ENCODE peak calls at places on chromosomes 11 and 22, in six cellular contexts. C is tibial nerve, M is neural progenitor cell, A is mucosa of descending colon, W is Caco-2, T is AG04450. F is an unnamed sample.

GRCh38 chr22:32237021-32237420 is 18.1 kb downstream of the SLC5A4 start:
- DNase-seq in C (no peak), M (no peak), A (no peak), W (no peak), T (no peak), F (no peak)

GRCh38 chr11:8356731-8357504 is 93.2 kb upstream of the LMO1 start:
- DNase-seq in C (peak), M (peak), A (no peak), W (no peak), T (no peak), F (no peak)

GRCh38 chr11:20647976-20648565 is 21.3 kb upstream of the NELL1 start:
- DNase-seq in C (peak), M (peak), A (no peak), W (peak), T (peak), F (peak)

GRCh38 chr11:10326080-10326964 is 21.4 kb downstream of the ADM start:
- DNase-seq in C (no peak), M (no peak), A (peak), W (peak), T (no peak), F (no peak)

GRCh38 chr22:32850591-32851517 is 49.3 kb downstream of the TIMP3 start:
- DNase-seq in C (peak), M (no peak), A (peak), W (no peak), T (no peak), F (no peak)

GRCh38 chr11:43947003-43947500 is 4.6 kb downstream of the C11orf96 start:
- DNase-seq in C (no peak), M (peak), A (no peak), W (peak), T (no peak), F (no peak)

GRCh38 chr11:13040969-13041561 is 31.9 kb downstream of the RASSF10 start:
- DNase-seq in C (no peak), M (no peak), A (no peak), W (no peak), T (no peak), F (no peak)

GRCh38 chr11:31806944-31807790 is 4.0 kb downstream of the PAX6 start:
- DNase-seq in C (peak), M (peak), A (no peak), W (no peak), T (no peak), F (no peak)

GRCh38 chr22:49372111-49372529 is 455.6 kb downstream of the BRD1 start:
- DNase-seq in C (peak), M (no peak), A (peak), W (no peak), T (no peak), F (no peak)

GRCh38 chr22:27719033-27719341 is 82.6 kb downstream of the MN1 start:
- DNase-seq in C (no peak), M (no peak), A (no peak), W (no peak), T (no peak), F (no peak)

GRCh38 chr11:72426758-72427157 is 7.6 kb downstream of the CLPB start:
- DNase-seq in C (no peak), M (no peak), A (no peak), W (no peak), T (no peak), F (no peak)

GRCh38 chr11:97862021-97862420 is 1158.7 kb upstream of the CNTN5 start:
- DNase-seq in C (no peak), M (no peak), A (no peak), W (no peak), T (no peak), F (no peak)

GRCh38 chr22:24810043-24810749 is 4.2 kb downstream of the SGSM1 start:
- DNase-seq in C (no peak), M (peak), A (no peak), W (no peak), T (no peak), F (no peak)

GRCh38 chr22:41826430-41827383 is 6.2 kb upstream of the SREBF2 start:
- DNase-seq in C (no peak), M (no peak), A (peak), W (no peak), T (no peak), F (no peak)

GRCh38 chr11:128521697-128522062 is 65.7 kb downstream of the ETS1 start:
- DNase-seq in C (no peak), M (peak), A (peak), W (peak), T (no peak), F (no peak)

GRCh38 chr11:16853266-16853665 is 114.8 kb downstream of the C11orf58 start:
- DNase-seq in C (no peak), M (no peak), A (no peak), W (no peak), T (no peak), F (no peak)

GRCh38 chr22:19352217-19352616 is 60.7 kb upstream of the CLTCL1 start:
- DNase-seq in C (no peak), M (no peak), A (no peak), W (no peak), T (no peak), F (no peak)

GRCh38 chr11:128926000-128926399 is 16.7 kb downstream of the TP53AIP1 start:
- DNase-seq in C (no peak), M (no peak), A (no peak), W (no peak), T (no peak), F (no peak)

GRCh38 chr22:26846645-26847044 is 189.3 kb downstream of the MIAT start:
- DNase-seq in C (no peak), M (no peak), A (no peak), W (no peak), T (no peak), F (no peak)

GRCh38 chr11:94494200-94494545 is 389 bp downstream of the ANKRD49 start:
- DNase-seq in C (no peak), M (peak), A (no peak), W (no peak), T (no peak), F (no peak)

GRCh38 chr11:94201004-94201465 is 72.4 kb downstream of the PANX1 start:
- DNase-seq in C (no peak), M (no peak), A (no peak), W (peak), T (peak), F (peak)

GRCh38 chr11:34002420-34002819 is 49.1 kb upstream of the CAPRIN1 start:
- DNase-seq in C (no peak), M (no peak), A (peak), W (peak), T (no peak), F (no peak)

GRCh38 chr11:125756050-125756449 is 10.0 kb downstream of the PATE1 start:
- DNase-seq in C (no peak), M (no peak), A (no peak), W (no peak), T (no peak), F (no peak)

GRCh38 chr22:38110863-38111852 is 674 bp upstream of the BAIAP2L2 start:
- DNase-seq in C (no peak), M (peak), A (peak), W (peak), T (no peak), F (no peak)

GRCh38 chr11:18368236-18368635 is 26.1 kb upstream of the LDHA start:
- DNase-seq in C (no peak), M (no peak), A (no peak), W (no peak), T (no peak), F (no peak)

GRCh38 chr11:9936754-9937153 is 272.9 kb downstream of the SWAP70 start:
- DNase-seq in C (no peak), M (no peak), A (no peak), W (no peak), T (no peak), F (no peak)

GRCh38 chr11:118618115-118618990 is 10.9 kb downstream of the PHLDB1 start:
- DNase-seq in C (peak), M (peak), A (peak), W (no peak), T (peak), F (no peak)

DNA sequence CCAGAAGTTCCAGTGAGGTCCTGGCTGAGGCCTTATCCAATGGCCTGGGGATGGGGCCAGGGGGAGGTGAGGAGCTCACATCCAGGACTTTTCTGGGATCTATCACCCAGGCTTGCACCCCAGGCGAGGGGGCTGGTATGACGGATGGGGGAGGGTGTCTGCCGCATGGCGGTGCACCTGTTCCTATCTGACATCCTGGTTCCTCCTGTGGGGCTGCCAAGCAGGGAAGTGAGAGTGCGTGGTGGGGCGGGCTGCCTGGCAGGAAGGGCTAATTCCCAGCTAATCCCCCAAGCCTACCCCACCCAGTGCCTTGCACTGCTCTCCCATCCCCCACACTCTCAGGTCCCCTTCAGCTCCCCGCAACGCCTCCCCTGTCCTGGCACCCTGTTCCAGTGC is 102.1 kb downstream of the NECTIN1 start:
- DNase-seq in C (no peak), M (peak), A (no peak), W (no peak), T (no peak), F (no peak)
- H3K4me3 ChIP-seq in C (no peak), M (no peak), A (no peak), W (no peak), T (no peak), F (no peak)

DNA sequence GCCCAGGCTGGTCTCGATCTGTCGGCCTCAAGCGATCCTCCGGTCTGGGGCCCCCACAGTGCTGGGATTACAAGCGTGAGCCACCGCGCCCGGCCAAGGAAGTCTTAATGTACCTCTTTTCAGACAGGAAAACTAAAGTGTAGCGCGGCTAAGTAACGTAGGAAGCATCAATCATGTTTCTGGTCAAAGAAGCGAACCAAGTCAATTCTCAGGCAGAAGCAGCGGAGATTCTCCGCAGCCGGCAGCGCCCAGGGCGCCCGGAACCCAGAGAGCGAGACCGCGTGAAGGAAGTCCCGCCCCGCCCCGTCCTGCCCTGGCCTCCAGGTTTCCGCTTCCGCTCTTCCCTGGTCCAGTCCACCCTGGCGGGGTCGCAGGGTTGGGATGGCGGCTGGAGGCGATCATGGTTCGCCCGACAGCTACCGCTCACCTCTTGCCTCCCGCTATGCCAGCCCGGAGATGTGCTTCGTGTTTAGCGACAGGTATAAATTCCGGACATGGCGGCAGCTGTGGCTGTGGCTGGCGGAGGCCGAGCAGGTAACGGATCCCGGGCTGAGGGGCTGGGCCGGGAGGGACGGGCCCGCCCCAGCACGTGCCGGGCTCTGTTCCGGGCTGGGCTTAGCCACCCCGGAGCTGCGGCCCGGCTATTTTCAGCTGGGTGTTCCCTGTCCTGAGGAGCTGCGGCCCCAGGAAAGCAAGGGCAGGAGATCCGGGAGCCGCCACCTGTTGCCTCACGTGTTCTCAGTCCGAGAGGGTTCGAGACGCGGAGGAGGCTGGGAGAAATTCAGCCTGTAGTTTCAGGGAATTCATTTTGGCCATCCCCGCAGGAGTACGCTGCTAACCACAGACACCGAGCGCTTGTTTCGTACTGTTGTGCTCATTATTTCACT is at the start of gene ADSL:
- DNase-seq in C (peak), M (peak), A (peak), W (peak), T (peak), F (peak)
- TF ChIP-seq CTCF in C (no peak), M (peak), A (no peak), W (no peak), T (peak), F (no peak)

DNA sequence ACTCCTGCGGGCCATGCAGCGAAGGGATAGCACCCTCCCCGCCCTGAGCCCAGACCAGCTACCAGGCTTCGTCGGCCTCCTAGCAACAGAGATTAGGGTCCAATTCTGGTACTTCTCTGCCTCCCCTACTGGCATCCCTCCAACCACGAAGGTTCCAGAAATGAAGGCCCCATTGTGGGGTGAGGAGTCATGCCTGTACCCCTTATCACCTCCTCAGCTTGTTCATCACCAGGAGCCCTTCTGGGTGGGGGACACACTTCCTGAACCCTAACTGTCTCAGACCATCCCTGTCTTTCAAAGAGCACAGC is 1.8 kb downstream of the PHLDA2 start:
- DNase-seq in C (no peak), M (no peak), A (no peak), W (no peak), T (no peak), F (no peak)
- H3K4me3 ChIP-seq in C (no peak), M (no peak), A (no peak), W (no peak), T (peak), F (peak)

DNA sequence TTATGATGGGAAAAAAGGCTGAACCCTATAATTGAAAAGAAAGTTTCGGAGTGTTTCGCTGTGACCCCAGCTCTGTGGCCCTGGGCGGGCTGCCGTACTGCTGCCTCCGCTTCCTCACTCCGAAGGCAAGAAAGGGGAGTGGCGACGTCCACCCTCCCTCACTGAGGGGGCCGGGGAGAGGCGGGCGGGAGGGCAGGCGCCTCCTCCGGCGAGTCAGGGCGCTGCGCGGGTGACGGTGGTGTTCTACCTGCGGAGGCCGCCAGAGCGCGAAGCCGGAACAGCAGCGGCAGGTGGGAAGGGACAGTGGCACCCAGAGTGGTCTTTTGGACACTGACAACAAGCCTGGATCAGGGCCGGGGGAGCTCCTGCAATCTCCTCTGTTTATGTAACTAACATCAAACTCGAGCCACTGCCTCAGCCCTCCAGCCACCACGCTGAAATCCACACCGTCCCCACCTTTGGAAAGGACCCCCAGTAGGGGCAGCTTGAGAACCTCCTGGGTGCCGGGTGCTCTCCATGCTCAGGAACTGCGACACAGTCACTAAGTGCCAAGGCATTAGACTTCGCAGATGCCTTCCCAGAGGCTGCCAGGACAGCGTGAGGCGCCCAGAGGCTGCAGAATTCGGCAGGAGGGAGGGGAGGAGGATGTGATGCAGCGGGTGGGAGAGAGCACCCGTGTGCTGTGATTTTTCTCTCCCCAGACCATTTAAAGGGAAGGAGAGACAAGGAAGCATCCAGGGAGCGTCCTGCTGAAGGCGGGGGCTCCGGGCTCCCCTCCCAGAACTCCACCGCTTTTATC is 25.5 kb downstream of the BID start:
- DNase-seq in C (no peak), M (peak), A (peak), W (no peak), T (no peak), F (no peak)
- TF ChIP-seq CTCF in C (no peak), M (peak), A (no peak), W (no peak), T (no peak), F (no peak)

GRCh38 chr11:78560066-78560597 is 14.5 kb downstream of the NARS2 start:
- DNase-seq in C (no peak), M (no peak), A (no peak), W (no peak), T (no peak), F (no peak)
- H3K4me3 ChIP-seq in C (no peak), M (no peak), A (no peak), W (no peak), T (no peak), F (no peak)

DNA sequence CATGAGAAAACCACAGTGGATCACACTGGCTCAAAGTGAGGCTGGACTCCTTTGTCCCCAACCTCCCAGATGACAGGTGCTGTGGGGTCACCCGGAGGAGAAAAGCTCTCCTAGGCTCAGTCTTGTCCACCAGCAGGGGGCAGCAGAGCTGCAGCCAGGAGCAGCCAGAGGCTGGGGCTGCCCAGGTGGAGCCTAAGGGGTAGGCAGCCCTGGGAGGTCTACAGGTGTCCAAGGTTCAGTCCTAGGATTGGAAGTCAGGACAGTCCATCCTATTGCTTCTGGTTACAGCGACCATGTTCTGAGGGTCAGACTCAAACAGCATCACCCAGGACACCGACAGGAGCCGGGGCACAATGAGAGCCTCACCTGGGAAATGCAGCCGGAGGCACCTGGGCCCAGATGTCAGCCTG is 77.6 kb upstream of the IGLL5 start:
- DNase-seq in C (peak), M (peak), A (peak), W (peak), T (no peak), F (no peak)
- TF ChIP-seq CTCF in C (peak), M (peak), A (peak), W (peak), T (peak), F (peak)